ENCODE peak calls at places on chromosomes 5 and 9, in eight cellular contexts. A is neural progenitor cell, L is HCT116, N is GM23338, V is PC-3, I is GM23248, X is SK-N-SH, C is hepatocyte. W is an unnamed sample. For H3K27me3, the result is how much of the 10 kb centered on the place peaks cover.

GRCh38 chr5:68528877-68529276 is 313.3 kb downstream of the PIK3R1 start:
- DNase-seq in A (no peak), L (no peak), N (no peak), V (no peak), I (peak), X (no peak), C (no peak), W (no peak)

GRCh38 chr9:15642369-15642962 is 89.6 kb downstream of the CCDC171 start:
- DNase-seq in A (peak), L (peak), N (peak), V (peak), I (peak), X (peak), C (peak), W (peak)

GRCh38 chr5:54295658-54296276 is 14.6 kb downstream of the ARL15 start:
- DNase-seq in A (no peak), L (no peak), N (peak), V (no peak), I (no peak), X (no peak), C (no peak), W (no peak)

GRCh38 chr5:6551287-6551954 is 81.4 kb downstream of the NSUN2 start:
- DNase-seq in A (no peak), L (no peak), N (no peak), V (peak), I (peak), X (no peak), C (no peak), W (no peak)

GRCh38 chr9:94577036-94577435 is 16.6 kb downstream of the FBP2 start:
- DNase-seq in A (no peak), L (no peak), N (no peak), V (no peak), I (no peak), X (no peak), C (no peak), W (no peak)

GRCh38 chr5:443239-444151 is 519 bp downstream of the EXOC3 start:
- DNase-seq in A (no peak), L (no peak), N (no peak), V (no peak), I (no peak), X (no peak), C (no peak), W (peak)

GRCh38 chr5:5270161-5270560 is 130.0 kb downstream of the ADAMTS16 start:
- DNase-seq in A (no peak), L (no peak), N (no peak), V (no peak), I (no peak), X (no peak), C (no peak), W (no peak)

GRCh38 chr9:102124465-102124864 is 386.0 kb upstream of the GRIN3A start:
- DNase-seq in A (no peak), L (no peak), N (no peak), V (no peak), I (no peak), X (no peak), C (no peak), W (no peak)

GRCh38 chr9:116476935-116477381 is 210.1 kb upstream of the TRIM32 start:
- DNase-seq in A (peak), L (no peak), N (no peak), V (no peak), I (no peak), X (no peak), C (peak), W (no peak)

GRCh38 chr5:157744055-157745011 is 821 bp downstream of the LSM11 start:
- DNase-seq in A (no peak), L (no peak), N (peak), V (peak), I (peak), X (peak), C (no peak), W (no peak)

GRCh38 chr9:123742009-123742767 is 187.7 kb downstream of the DENND1A start:
- DNase-seq in A (peak), L (no peak), N (no peak), V (no peak), I (no peak), X (no peak), C (no peak), W (no peak)

GRCh38 chr9:76107487-76107886 is 217.0 kb downstream of the PCSK5 start:
- DNase-seq in A (no peak), L (no peak), N (no peak), V (no peak), I (peak), X (no peak), C (no peak), W (no peak)

GRCh38 chr5:73858786-73859185 is 232.8 kb downstream of the ARHGEF28 start:
- DNase-seq in A (no peak), L (no peak), N (no peak), V (no peak), I (peak), X (no peak), C (no peak), W (no peak)
- H3K4me3 ChIP-seq in A (no peak), L (no peak), N (no peak), V (no peak), I (no peak), X (no peak), C (no peak), W (no peak)

GRCh38 chr9:21813575-21814473 is 11.4 kb downstream of the MTAP start:
- DNase-seq in A (peak), L (peak), N (peak), V (peak), I (peak), X (peak), C (peak), W (peak)
- TF ChIP-seq EZH2phosphoT487 in A (no peak), L (no peak), N (no peak), V (no peak), I (no peak), X (no peak), C (no peak), W (no peak)

DNA sequence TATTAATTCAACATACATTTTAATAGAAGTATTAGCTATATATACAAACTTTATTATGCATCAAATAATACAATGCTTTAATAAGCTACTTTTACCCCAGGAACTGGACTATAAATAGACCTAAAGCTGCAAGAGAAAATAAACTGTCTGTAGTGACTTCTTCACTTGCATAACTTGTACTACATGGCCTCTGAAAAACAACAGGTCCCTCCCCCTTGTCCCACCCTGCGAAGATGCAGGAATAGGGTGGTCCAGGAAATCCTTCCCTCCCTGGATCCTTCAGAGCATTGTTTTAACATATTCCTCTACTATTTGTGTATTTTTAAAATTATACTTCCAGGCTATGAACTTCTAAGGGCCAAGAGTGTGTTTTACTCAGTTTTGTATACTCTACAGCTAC is 15.1 kb upstream of the SELENOP start:
- DNase-seq in A (no peak), L (no peak), N (no peak), V (no peak), I (no peak), X (no peak), C (no peak), W (no peak)
- H3K27me3 ChIP-seq in A (under half), L (under half), N (under half), V (under half), I (under half), X (under half), C (under half), W (under half)

GRCh38 chr5:126192226-126192625 is 231.0 kb upstream of the GRAMD2B start:
- DNase-seq in A (no peak), L (no peak), N (no peak), V (no peak), I (no peak), X (no peak), C (no peak), W (no peak)
- H3K4me3 ChIP-seq in A (no peak), L (no peak), N (no peak), V (no peak), I (no peak), X (no peak), C (no peak), W (no peak)

GRCh38 chr5:56552612-56553268 is 262.6 kb upstream of the MAP3K1 start:
- DNase-seq in A (no peak), L (no peak), N (no peak), V (no peak), I (peak), X (no peak), C (no peak), W (no peak)
- TF ChIP-seq EZH2phosphoT487 in A (no peak), L (no peak), N (no peak), V (no peak), I (no peak), X (no peak), C (no peak), W (no peak)

W was measured in MM.1S.